ENCODE peak calls at places on chromosomes 7 and 10, in eight cellular contexts. Y is CD8-positive, alpha-beta T cell; I is left cardiac atrium; G is stimulated activated effector memory CD8-positive, alpha-beta T cell treated with anti-CD3 and anti-CD28 coated beads, Interleukin-12 subunit alpha, Interleukin-12 subunit beta, amount 100 ng/mL, for 72 hours; Q is trophoblast cell; U is AG09309; J is NCI-H446; M is BJ. A is an unnamed sample.

GRCh38 chr10:119253433-119254174 is 46.2 kb downstream of the GRK5 start:
- DNase-seq in I (peak), Q (peak), J (no peak), Y (no peak), G (no peak), M (peak), U (peak), A (peak)

GRCh38 chr10:128958881-128959690 is 508.0 kb upstream of the MGMT start:
- DNase-seq in J (no peak), Y (no peak), U (no peak), M (no peak), G (no peak), I (no peak), Q (no peak), A (no peak)

GRCh38 chr7:84232653-84233052 is 38.1 kb upstream of the SEMA3A start:
- DNase-seq in M (peak), Q (no peak), Y (no peak), I (no peak), J (no peak), U (peak), G (no peak), A (no peak)

GRCh38 chr7:26091933-26092332 is 60.1 kb upstream of the NFE2L3 start:
- DNase-seq in J (no peak), Q (peak), U (no peak), G (no peak), Y (no peak), M (no peak), I (no peak), A (no peak)

GRCh38 chr7:2843711-2844152 is 376 bp downstream of the GNA12 start:
- DNase-seq in G (peak), U (no peak), Q (peak), M (no peak), Y (peak), I (peak), J (peak), A (peak)

GRCh38 chr7:105675873-105676484 is 94.7 kb upstream of the EFCAB10 start:
- DNase-seq in U (no peak), I (peak), G (peak), Y (peak), J (no peak), Q (no peak), M (no peak), A (peak)

GRCh38 chr7:131527462-131527861 is 29.0 kb downstream of the PODXL start:
- DNase-seq in J (no peak), U (no peak), I (no peak), M (no peak), G (no peak), Q (no peak), Y (no peak), A (peak)

GRCh38 chr7:143437568-143437967 is 5.7 kb upstream of the TAS2R60 start:
- DNase-seq in Q (no peak), Y (no peak), U (no peak), J (no peak), G (no peak), M (no peak), I (no peak), A (no peak)

GRCh38 chr10:118272090-118272775 is 69.9 kb downstream of the FAM204A start:
- DNase-seq in M (peak), I (peak), J (no peak), G (no peak), U (no peak), Y (no peak), Q (no peak), A (no peak)

GRCh38 chr10:78532480-78533046 is 498.9 kb downstream of the RPS24 start:
- DNase-seq in Y (no peak), M (no peak), I (no peak), Q (no peak), U (no peak), G (no peak), J (no peak), A (no peak)

GRCh38 chr7:102258073-102258748 is 28.5 kb upstream of the SH2B2 start:
- DNase-seq in Y (no peak), U (no peak), J (no peak), M (no peak), I (no peak), G (no peak), Q (no peak), A (no peak)

GRCh38 chr10:49368256-49368655 is 27.6 kb downstream of the DRGX start:
- DNase-seq in M (no peak), Q (no peak), G (no peak), I (no peak), J (no peak), Y (no peak), U (no peak), A (no peak)

GRCh38 chr10:107071301-107071700 is 93.2 kb downstream of the SORCS1 start:
- DNase-seq in U (no peak), I (no peak), J (no peak), G (no peak), Y (no peak), Q (no peak), M (no peak), A (no peak)

GRCh38 chr10:120897343-120897742 is 46.2 kb downstream of the WDR11 start:
- DNase-seq in M (no peak), Q (peak), G (no peak), U (no peak), Y (no peak), J (no peak), I (no peak), A (no peak)

GRCh38 chr7:147022056-147022455 is 905.5 kb downstream of the CNTNAP2 start:
- DNase-seq in J (no peak), G (no peak), Y (no peak), M (no peak), I (no peak), U (no peak), Q (no peak), A (no peak)

GRCh38 chr10:20466731-20467130 is 430.4 kb downstream of the NEBL start:
- DNase-seq in J (no peak), Q (peak), M (no peak), Y (no peak), U (no peak), I (no peak), G (no peak), A (no peak)

GRCh38 chr10:91694170-91694794 is 61.4 kb upstream of the PPP1R3C start:
- DNase-seq in Q (peak), M (no peak), G (no peak), J (peak), U (no peak), Y (no peak), I (no peak), A (no peak)

GRCh38 chr10:72096115-72097000 is 8.0 kb upstream of the SPOCK2 start:
- DNase-seq in Q (no peak), U (no peak), G (no peak), M (no peak), J (no peak), I (no peak), Y (no peak), A (no peak)

GRCh38 chr7:82343716-82344115 is 99.9 kb downstream of the CACNA2D1 start:
- DNase-seq in U (no peak), M (no peak), Q (no peak), J (no peak), Y (no peak), G (no peak), I (no peak), A (no peak)

GRCh38 chr7:100584046-100584676 is 1.8 kb downstream of the LRCH4 start:
- DNase-seq in Q (no peak), G (no peak), U (no peak), J (no peak), M (no peak), I (no peak), Y (no peak), A (no peak)

GRCh38 chr10:127942811-127943210 is 35.9 kb downstream of the PTPRE start:
- DNase-seq in I (no peak), J (no peak), G (no peak), Q (no peak), U (no peak), Y (no peak), M (no peak), A (no peak)

GRCh38 chr10:1573334-1573969 is 163.9 kb downstream of the ADARB2 start:
- DNase-seq in G (no peak), Q (no peak), U (no peak), M (no peak), I (no peak), Y (no peak), J (no peak), A (peak)

GRCh38 chr7:75531359-75531821 is 39.3 kb downstream of the SPDYE5 start:
- DNase-seq in G (peak), J (no peak), U (no peak), Y (no peak), Q (peak), I (no peak), M (no peak), A (peak)

GRCh38 chr7:55335151-55335550 is 30.0 kb upstream of the LANCL2 start:
- DNase-seq in J (no peak), G (no peak), Q (no peak), U (no peak), I (no peak), M (no peak), Y (no peak), A (no peak)

GRCh38 chr10:120738658-120739057 is 112.5 kb upstream of the WDR11 start:
- DNase-seq in U (no peak), Y (no peak), M (no peak), J (no peak), I (no peak), Q (peak), G (no peak), A (no peak)

GRCh38 chr10:31940839-31941653 is 12.4 kb upstream of the ARHGAP12 start:
- DNase-seq in J (peak), M (peak), Q (peak), I (no peak), U (peak), Y (no peak), G (no peak), A (no peak)

GRCh38 chr7:74083928-74084721 is 521 bp downstream of the LIMK1 start:
- DNase-seq in Q (peak), G (peak), U (no peak), Y (no peak), M (no peak), I (no peak), J (no peak), A (peak)

GRCh38 chr10:118594392-118595063 is 920 bp downstream of the PRLHR start:
- DNase-seq in Q (peak), I (peak), U (no peak), M (no peak), J (no peak), G (no peak), Y (peak), A (no peak)

GRCh38 chr7:151247016-151247580 is 1.4 kb downstream of the SMARCD3 start:
- DNase-seq in U (no peak), Y (no peak), M (no peak), I (no peak), J (no peak), G (no peak), Q (no peak), A (no peak)

GRCh38 chr7:54944179-54944578 is 74.6 kb upstream of the EGFR start:
- DNase-seq in Y (no peak), M (peak), G (no peak), U (peak), Q (peak), J (no peak), I (no peak), A (no peak)

GRCh38 chr7:55052081-55052480 is 33.3 kb downstream of the EGFR start:
- DNase-seq in Y (no peak), Q (peak), M (no peak), I (no peak), G (no peak), J (no peak), U (no peak), A (no peak)

GRCh38 chr10:132640326-132641125 is 102.9 kb downstream of the INPP5A start:
- DNase-seq in M (no peak), Y (no peak), I (no peak), J (no peak), G (no peak), Q (no peak), U (no peak), A (peak)

GRCh38 chr10:96840841-96841518 is 8.9 kb downstream of the LCOR start:
- DNase-seq in U (no peak), G (no peak), Q (peak), J (no peak), I (no peak), Y (no peak), M (no peak), A (no peak)

GRCh38 chr7:20075992-20076813 is 141.0 kb downstream of the MACC1 start:
- DNase-seq in J (peak), Q (peak), M (no peak), U (peak), G (no peak), Y (no peak), I (no peak), A (no peak)

GRCh38 chr10:77506517-77506916 is 131.1 kb downstream of the KCNMA1 start:
- DNase-seq in M (no peak), J (no peak), Y (no peak), I (no peak), G (no peak), U (no peak), Q (no peak), A (no peak)

GRCh38 chr10:124917939-124918830 is 23.7 kb upstream of the ZRANB1 start:
- DNase-seq in Q (no peak), I (peak), J (no peak), G (no peak), U (peak), M (no peak), Y (no peak), A (no peak)

GRCh38 chr7:7970620-7971307 is 2.2 kb downstream of the GLCCI1 start:
- DNase-seq in I (no peak), M (no peak), G (no peak), Q (no peak), U (no peak), Y (no peak), J (peak), A (no peak)

GRCh38 chr7:24826662-24827020 is 69.4 kb upstream of the GSDME start:
- DNase-seq in U (no peak), J (no peak), G (no peak), M (no peak), Y (no peak), I (no peak), Q (no peak), A (no peak)

GRCh38 chr7:641966-642365 is 84.5 kb upstream of the DNAAF5 start:
- DNase-seq in Y (no peak), M (no peak), I (peak), U (no peak), G (no peak), J (no peak), Q (no peak), A (peak)